ENCODE peak calls at places on chromosome 7, in ten cellular contexts. One of them, this sample, is unnamed.

GRCh38 chr7:30931161-30931926 is 19.7 kb downstream of the AQP1 start:
- DNase-seq in RWPE2: no peak
- DNase-seq in dorsolateral prefrontal cortex: peak; percentile 21
- DNase-seq in gastrocnemius medialis: no peak
- DNase-seq in foreskin fibroblast: no peak
- DNase-seq in HAP-1: no peak
- DNase-seq in thoracic aorta: no peak
- DNase-seq in cardiac fibroblast: peak; percentile 70
- DNase-seq in HCT116: no peak
- DNase-seq in A549: no peak
- DNase-seq in this sample: peak; percentile 54

GRCh38 chr7:102236592-102237287 is 49.9 kb upstream of the SH2B2 start:
- DNase-seq in thoracic aorta: no peak
- DNase-seq in gastrocnemius medialis: peak; percentile 52
- DNase-seq in HCT116: peak; percentile 28
- DNase-seq in cardiac fibroblast: peak; percentile 73
- DNase-seq in HAP-1: peak; percentile 51
- DNase-seq in A549: peak; percentile 78
- DNase-seq in RWPE2: no peak
- DNase-seq in foreskin fibroblast: peak; percentile 80
- DNase-seq in dorsolateral prefrontal cortex: peak; percentile 67
- DNase-seq in this sample: peak; percentile 72

GRCh38 chr7:135300913-135301765 is 67.5 kb downstream of the STRA8 start:
- DNase-seq in thoracic aorta: no peak
- DNase-seq in HAP-1: no peak
- DNase-seq in cardiac fibroblast: peak; percentile 35
- DNase-seq in HCT116: no peak
- DNase-seq in dorsolateral prefrontal cortex: no peak
- DNase-seq in RWPE2: no peak
- DNase-seq in gastrocnemius medialis: no peak
- DNase-seq in A549: peak; percentile 15
- DNase-seq in foreskin fibroblast: peak; percentile 22
- DNase-seq in this sample: no peak

GRCh38 chr7:137094-137861 is 55.1 kb upstream of the FAM20C start:
- DNase-seq in HCT116: no peak
- DNase-seq in thoracic aorta: no peak
- DNase-seq in cardiac fibroblast: no peak
- DNase-seq in HAP-1: no peak
- DNase-seq in A549: no peak
- DNase-seq in RWPE2: no peak
- DNase-seq in foreskin fibroblast: no peak
- DNase-seq in gastrocnemius medialis: no peak
- DNase-seq in dorsolateral prefrontal cortex: no peak
- DNase-seq in this sample: no peak

GRCh38 chr7:66352071-66352470 is 146.9 kb downstream of the TPST1 start:
- DNase-seq in dorsolateral prefrontal cortex: no peak
- DNase-seq in HAP-1: no peak
- DNase-seq in foreskin fibroblast: peak; percentile 62
- DNase-seq in thoracic aorta: no peak
- DNase-seq in RWPE2: no peak
- DNase-seq in HCT116: no peak
- DNase-seq in A549: no peak
- DNase-seq in cardiac fibroblast: peak; percentile 26
- DNase-seq in gastrocnemius medialis: no peak
- DNase-seq in this sample: no peak

GRCh38 chr7:29285451-29285807 is 90.9 kb downstream of the CHN2 start:
- DNase-seq in HAP-1: no peak
- DNase-seq in dorsolateral prefrontal cortex: no peak
- DNase-seq in HCT116: peak; percentile 62
- DNase-seq in foreskin fibroblast: peak; percentile 87
- DNase-seq in A549: peak; percentile 20
- DNase-seq in thoracic aorta: no peak
- DNase-seq in cardiac fibroblast: peak; percentile 88
- DNase-seq in RWPE2: no peak
- DNase-seq in gastrocnemius medialis: no peak
- DNase-seq in this sample: no peak

GRCh38 chr7:241513-241912 is 48.5 kb upstream of the FOXL3 start:
- DNase-seq in dorsolateral prefrontal cortex: no peak
- DNase-seq in gastrocnemius medialis: no peak
- DNase-seq in RWPE2: no peak
- DNase-seq in foreskin fibroblast: no peak
- DNase-seq in cardiac fibroblast: no peak
- DNase-seq in thoracic aorta: no peak
- DNase-seq in A549: no peak
- DNase-seq in HCT116: no peak
- DNase-seq in HAP-1: no peak
- DNase-seq in this sample: no peak

GRCh38 chr7:135772639-135773019 is 24.0 kb upstream of the FAM180A start:
- DNase-seq in gastrocnemius medialis: no peak
- DNase-seq in A549: no peak
- DNase-seq in RWPE2: no peak
- DNase-seq in HAP-1: no peak
- DNase-seq in dorsolateral prefrontal cortex: no peak
- DNase-seq in HCT116: no peak
- DNase-seq in thoracic aorta: no peak
- DNase-seq in foreskin fibroblast: no peak
- DNase-seq in cardiac fibroblast: peak; percentile 17
- DNase-seq in this sample: no peak

GRCh38 chr7:41698726-41699125 is 4.2 kb downstream of the INHBA start:
- DNase-seq in RWPE2: peak; percentile 80
- DNase-seq in gastrocnemius medialis: no peak
- DNase-seq in dorsolateral prefrontal cortex: no peak
- DNase-seq in cardiac fibroblast: peak; percentile 41
- DNase-seq in foreskin fibroblast: peak; percentile 59
- DNase-seq in thoracic aorta: no peak
- DNase-seq in HAP-1: no peak
- DNase-seq in HCT116: no peak
- DNase-seq in A549: no peak
- DNase-seq in this sample: no peak

GRCh38 chr7:41700044-41700471 is 2.8 kb downstream of the INHBA start:
- DNase-seq in thoracic aorta: no peak
- DNase-seq in dorsolateral prefrontal cortex: no peak
- DNase-seq in RWPE2: no peak
- DNase-seq in HCT116: no peak
- DNase-seq in gastrocnemius medialis: no peak
- DNase-seq in A549: no peak
- DNase-seq in foreskin fibroblast: peak; percentile 22
- DNase-seq in HAP-1: no peak
- DNase-seq in cardiac fibroblast: no peak
- DNase-seq in this sample: no peak

GRCh38 chr7:41699532-41699931 is 3.4 kb downstream of the INHBA start:
- DNase-seq in HAP-1: no peak
- DNase-seq in thoracic aorta: no peak
- DNase-seq in dorsolateral prefrontal cortex: no peak
- DNase-seq in A549: no peak
- DNase-seq in gastrocnemius medialis: no peak
- DNase-seq in foreskin fibroblast: peak; percentile 43
- DNase-seq in HCT116: no peak
- DNase-seq in cardiac fibroblast: peak; percentile 48
- DNase-seq in RWPE2: no peak
- DNase-seq in this sample: no peak

GRCh38 chr7:41696323-41696916 is 6.5 kb downstream of the INHBA start:
- DNase-seq in dorsolateral prefrontal cortex: peak; percentile 67
- DNase-seq in RWPE2: no peak
- DNase-seq in A549: peak; percentile 61
- DNase-seq in foreskin fibroblast: peak; percentile 91
- DNase-seq in HAP-1: peak; percentile 48
- DNase-seq in HCT116: peak; percentile 39
- DNase-seq in cardiac fibroblast: peak; percentile 89
- DNase-seq in thoracic aorta: no peak
- DNase-seq in gastrocnemius medialis: peak; percentile 45
- DNase-seq in this sample: peak; percentile 81

DNA sequence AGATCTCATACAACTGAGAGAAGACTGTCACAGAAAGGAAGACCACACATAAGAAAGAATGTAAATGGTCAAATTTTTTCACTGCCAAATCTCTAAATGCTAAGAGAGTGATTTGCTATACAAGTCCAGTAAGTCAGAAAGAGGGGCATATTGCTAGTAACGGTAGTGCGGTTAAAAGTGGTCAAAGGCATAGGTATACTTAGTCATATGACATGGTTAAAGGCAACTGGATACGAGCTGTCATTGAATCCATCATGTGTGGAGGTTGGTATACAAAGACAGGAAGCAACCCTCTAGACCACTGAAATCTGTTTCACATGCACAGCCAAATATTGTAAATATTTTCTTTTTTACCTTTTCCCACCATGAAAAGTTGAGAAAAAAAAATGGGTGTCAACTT is 4.8 kb downstream of the INHBA start:
- DNase-seq in dorsolateral prefrontal cortex: no peak
- DNase-seq in gastrocnemius medialis: no peak
- DNase-seq in HAP-1: no peak
- DNase-seq in RWPE2: no peak
- DNase-seq in cardiac fibroblast: no peak
- DNase-seq in HCT116: no peak
- DNase-seq in thoracic aorta: no peak
- DNase-seq in foreskin fibroblast: no peak
- DNase-seq in A549: no peak
- DNase-seq in this sample: no peak
- H3K4me3 ChIP-seq in dorsolateral prefrontal cortex: no peak overlapping the region
- H3K4me3 ChIP-seq in gastrocnemius medialis: peak overlapping the region; percentile 7
- H3K4me3 ChIP-seq in HAP-1: no peak overlapping the region
- H3K4me3 ChIP-seq in RWPE2: peak overlapping the region; percentile 43
- H3K4me3 ChIP-seq in cardiac fibroblast: peak overlapping the region; percentile 73
- H3K4me3 ChIP-seq in HCT116: no peak overlapping the region
- H3K4me3 ChIP-seq in thoracic aorta: peak overlapping the region; percentile 72
- H3K4me3 ChIP-seq in foreskin fibroblast: peak overlapping the region; percentile 72
- H3K4me3 ChIP-seq in A549: no peak overlapping the region
- H3K4me3 ChIP-seq in this sample: peak overlapping the region; percentile 51

DNA sequence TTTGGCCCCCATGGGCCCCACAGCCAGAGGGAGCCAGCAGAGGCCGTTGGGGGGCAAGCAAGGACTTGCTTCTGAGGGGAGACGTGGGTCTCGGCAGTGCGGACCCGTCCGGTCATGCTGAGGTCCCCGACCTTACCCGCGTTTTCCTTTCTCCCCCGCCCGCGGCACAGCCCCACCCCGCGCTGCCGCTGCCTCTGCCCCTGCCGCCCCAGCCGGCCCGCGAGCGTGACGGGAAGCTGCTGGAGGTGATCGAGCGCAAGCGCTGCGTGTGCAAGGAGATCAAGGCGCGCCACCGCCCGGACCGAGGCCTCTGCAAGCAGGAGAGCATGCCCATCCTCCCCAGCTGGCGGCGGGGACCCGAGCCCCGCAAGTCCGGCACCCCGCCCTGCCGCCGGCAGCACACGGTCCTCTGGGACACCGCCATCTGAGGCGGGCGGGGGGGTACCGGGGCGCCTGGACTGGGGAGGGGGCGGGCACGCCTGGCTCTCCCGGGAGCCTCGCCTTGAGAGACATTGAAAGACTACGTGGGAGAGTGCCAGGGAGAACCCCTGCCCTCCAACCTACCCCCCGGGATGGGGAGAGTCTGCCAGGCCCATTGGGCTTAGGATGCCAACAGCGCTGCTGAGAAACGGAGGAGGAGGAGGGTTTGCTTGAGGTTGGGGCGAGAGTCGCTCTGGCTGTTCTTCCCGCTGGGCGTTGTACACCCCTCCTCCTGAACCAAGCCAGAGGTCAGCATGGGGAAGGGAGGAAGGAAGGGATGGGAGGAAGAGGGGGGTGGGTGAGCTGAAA is 9.9 kb downstream of the NYAP1 start:
- DNase-seq in HAP-1: no peak
- DNase-seq in RWPE2: no peak
- DNase-seq in gastrocnemius medialis: no peak
- DNase-seq in cardiac fibroblast: no peak
- DNase-seq in thoracic aorta: no peak
- DNase-seq in HCT116: no peak
- DNase-seq in foreskin fibroblast: no peak
- DNase-seq in A549: no peak
- DNase-seq in dorsolateral prefrontal cortex: no peak
- DNase-seq in this sample: peak; percentile 70
- H3K4me3 ChIP-seq in HAP-1: no peak overlapping the region
- H3K4me3 ChIP-seq in RWPE2: peak overlapping the region; percentile 20
- H3K4me3 ChIP-seq in gastrocnemius medialis: peak overlapping the region; percentile 22
- H3K4me3 ChIP-seq in cardiac fibroblast: peak overlapping the region; percentile 30
- H3K4me3 ChIP-seq in thoracic aorta: peak overlapping the region; percentile 61
- H3K4me3 ChIP-seq in HCT116: no peak overlapping the region
- H3K4me3 ChIP-seq in foreskin fibroblast: no peak overlapping the region
- H3K4me3 ChIP-seq in A549: no peak overlapping the region
- H3K4me3 ChIP-seq in dorsolateral prefrontal cortex: peak overlapping the region; percentile 45
- H3K4me3 ChIP-seq in this sample: peak overlapping the region; percentile 53

GRCh38 chr7:44145969-44146897 is 5.1 kb upstream of the MYL7 start:
- DNase-seq in gastrocnemius medialis: no peak
- DNase-seq in thoracic aorta: peak; percentile 48
- DNase-seq in dorsolateral prefrontal cortex: peak; percentile 49
- DNase-seq in A549: peak; percentile 46
- DNase-seq in foreskin fibroblast: peak; percentile 78
- DNase-seq in HCT116: peak; percentile 41
- DNase-seq in HAP-1: peak; percentile 61
- DNase-seq in RWPE2: no peak
- DNase-seq in cardiac fibroblast: peak; percentile 75
- DNase-seq in this sample: peak; percentile 84
- H3K4me3 ChIP-seq in gastrocnemius medialis: peak overlapping the region; percentile 36
- H3K4me3 ChIP-seq in thoracic aorta: peak overlapping the region; percentile 74
- H3K4me3 ChIP-seq in dorsolateral prefrontal cortex: peak overlapping the region; percentile 59
- H3K4me3 ChIP-seq in A549: no peak overlapping the region
- H3K4me3 ChIP-seq in foreskin fibroblast: peak overlapping the region; percentile 39
- H3K4me3 ChIP-seq in HCT116: no peak overlapping the region
- H3K4me3 ChIP-seq in HAP-1: no peak overlapping the region
- H3K4me3 ChIP-seq in RWPE2: peak overlapping the region; percentile 17
- H3K4me3 ChIP-seq in cardiac fibroblast: peak overlapping the region; percentile 38
- H3K4me3 ChIP-seq in this sample: peak overlapping the region; percentile 63

GRCh38 chr7:39407139-39407538 is 159.1 kb upstream of the YAE1 start:
- DNase-seq in HAP-1: no peak
- DNase-seq in gastrocnemius medialis: no peak
- DNase-seq in foreskin fibroblast: no peak
- DNase-seq in A549: no peak
- DNase-seq in dorsolateral prefrontal cortex: no peak
- DNase-seq in cardiac fibroblast: no peak
- DNase-seq in HCT116: no peak
- DNase-seq in RWPE2: no peak
- DNase-seq in thoracic aorta: no peak
- DNase-seq in this sample: no peak

GRCh38 chr7:39410582-39410981 is 155.6 kb upstream of the YAE1 start:
- DNase-seq in HAP-1: no peak
- DNase-seq in RWPE2: no peak
- DNase-seq in dorsolateral prefrontal cortex: no peak
- DNase-seq in HCT116: no peak
- DNase-seq in gastrocnemius medialis: no peak
- DNase-seq in A549: no peak
- DNase-seq in thoracic aorta: no peak
- DNase-seq in cardiac fibroblast: no peak
- DNase-seq in foreskin fibroblast: no peak
- DNase-seq in this sample: no peak

GRCh38 chr7:39405591-39405990 is 160.6 kb upstream of the YAE1 start:
- DNase-seq in A549: no peak
- DNase-seq in HAP-1: no peak
- DNase-seq in HCT116: no peak
- DNase-seq in dorsolateral prefrontal cortex: no peak
- DNase-seq in gastrocnemius medialis: no peak
- DNase-seq in cardiac fibroblast: no peak
- DNase-seq in thoracic aorta: no peak
- DNase-seq in RWPE2: no peak
- DNase-seq in foreskin fibroblast: no peak
- DNase-seq in this sample: no peak

GRCh38 chr7:39404910-39405309 is 161.3 kb upstream of the YAE1 start:
- DNase-seq in cardiac fibroblast: no peak
- DNase-seq in foreskin fibroblast: no peak
- DNase-seq in RWPE2: no peak
- DNase-seq in dorsolateral prefrontal cortex: no peak
- DNase-seq in HCT116: no peak
- DNase-seq in A549: no peak
- DNase-seq in gastrocnemius medialis: no peak
- DNase-seq in thoracic aorta: no peak
- DNase-seq in HAP-1: no peak
- DNase-seq in this sample: no peak

GRCh38 chr7:39406464-39406863 is 159.7 kb upstream of the YAE1 start:
- DNase-seq in gastrocnemius medialis: no peak
- DNase-seq in cardiac fibroblast: no peak
- DNase-seq in HCT116: no peak
- DNase-seq in RWPE2: no peak
- DNase-seq in foreskin fibroblast: no peak
- DNase-seq in thoracic aorta: no peak
- DNase-seq in A549: no peak
- DNase-seq in dorsolateral prefrontal cortex: no peak
- DNase-seq in HAP-1: no peak
- DNase-seq in this sample: no peak
- H3K4me3 ChIP-seq in gastrocnemius medialis: no peak overlapping the region
- H3K4me3 ChIP-seq in cardiac fibroblast: no peak overlapping the region
- H3K4me3 ChIP-seq in HCT116: no peak overlapping the region
- H3K4me3 ChIP-seq in RWPE2: no peak overlapping the region
- H3K4me3 ChIP-seq in foreskin fibroblast: no peak overlapping the region
- H3K4me3 ChIP-seq in thoracic aorta: no peak overlapping the region
- H3K4me3 ChIP-seq in A549: no peak overlapping the region
- H3K4me3 ChIP-seq in dorsolateral prefrontal cortex: no peak overlapping the region
- H3K4me3 ChIP-seq in HAP-1: no peak overlapping the region
- H3K4me3 ChIP-seq in this sample: no peak overlapping the region

This sample was measured in psoas muscle.